ENCODE peak calls at places on chromosome 19, in six cellular contexts. L is adrenal gland, Z is uterus, O is astrocyte of the cerebellum, M is neural progenitor cell, N is cardiac fibroblast. T is an unnamed sample.

GRCh38 chr19:10473192-10473591 is 30.0 kb downstream of the KEAP1 start:
- DNase-seq in L (no peak), Z (no peak), O (no peak), M (no peak), N (peak; percentile 17), T (no peak)

GRCh38 chr19:52600639-52601024 is 30.5 kb downstream of the ZNF701 start:
- DNase-seq in L (peak; percentile 40), Z (no peak), O (no peak), M (no peak), N (no peak), T (no peak)

GRCh38 chr19:7450243-7451223 is 38.3 kb downstream of the PEX11G start:
- DNase-seq in L (no peak), Z (no peak), O (peak; percentile 37), M (peak; percentile 36), N (peak; percentile 35), T (no peak)

GRCh38 chr19:30479231-30479630 is 107.0 kb downstream of the ZNF536 start:
- DNase-seq in L (peak; percentile 23), Z (peak; percentile 20), O (no peak), M (no peak), N (no peak), T (no peak)

GRCh38 chr19:10352764-10353671 is 13.6 kb upstream of the ICAM3 start:
- DNase-seq in L (peak; percentile 91), Z (peak; percentile 60), O (no peak), M (peak; percentile 95), N (peak; percentile 40), T (no peak)

GRCh38 chr19:33395561-33396550 is 22.3 kb downstream of the CEBPG start:
- DNase-seq in L (no peak), Z (peak; percentile 75), O (no peak), M (no peak), N (peak; percentile 76), T (no peak)

GRCh38 chr19:10718205-10719196 is 622 bp downstream of the DNM2 start:
- DNase-seq in L (peak; percentile 60), Z (peak; percentile 30), O (no peak), M (peak; percentile 71), N (peak; percentile 40), T (no peak)

GRCh38 chr19:49749055-49749716 is 13.9 kb downstream of the TSKS start:
- DNase-seq in L (no peak), Z (no peak), O (no peak), M (no peak), N (peak; percentile 42), T (no peak)

GRCh38 chr19:16095071-16095571 is 16.6 kb upstream of the RAB8A start:
- DNase-seq in L (no peak), Z (no peak), O (no peak), M (no peak), N (no peak), T (no peak)

GRCh38 chr19:42023943-42024260 is 29.9 kb upstream of the ATP1A3 start:
- DNase-seq in L (no peak), Z (no peak), O (no peak), M (no peak), N (no peak), T (no peak)

GRCh38 chr19:39582891-39583625 is 19.3 kb upstream of the LGALS13 start:
- DNase-seq in L (no peak), Z (no peak), O (no peak), M (no peak), N (no peak), T (no peak)

GRCh38 chr19:18109731-18110671 is 12.4 kb downstream of the MAST3 start:
- DNase-seq in L (peak; percentile 46), Z (peak; percentile 31), O (no peak), M (peak; percentile 76), N (no peak), T (no peak)

GRCh38 chr19:10191347-10191746 is 3.4 kb downstream of the DNMT1 start:
- DNase-seq in L (peak; percentile 22), Z (peak; percentile 15), O (peak; percentile 97), M (no peak), N (peak; percentile 91), T (peak; percentile 79)

GRCh38 chr19:8363803-8364771 is at the start of gene ANGPTL4:
- DNase-seq in L (peak; percentile 65), Z (peak; percentile 80), O (no peak), M (peak; percentile 83), N (peak; percentile 92), T (peak; percentile 58)

GRCh38 chr19:45952691-45953505 is 20.8 kb downstream of the NOVA2 start:
- DNase-seq in L (peak; percentile 49), Z (peak; percentile 36), O (peak; percentile 6), M (peak; percentile 96), N (peak; percentile 70), T (peak; percentile 4)
- H3K4me3 ChIP-seq in L (peak overlapping the region; percentile 32), Z (no peak overlapping the region), O (no peak overlapping the region), M (peak overlapping the region; percentile 61), N (peak overlapping the region; percentile 20), T (peak overlapping the region; percentile 27)

GRCh38 chr19:1704339-1704738 is 49.0 kb upstream of the ONECUT3 start:
- DNase-seq in L (no peak), Z (no peak), O (no peak), M (no peak), N (no peak), T (no peak)

GRCh38 chr19:1698636-1699035 is 46.2 kb upstream of the TCF3 start:
- DNase-seq in L (no peak), Z (no peak), O (no peak), M (no peak), N (no peak), T (no peak)

GRCh38 chr19:1699386-1699785 is 47.0 kb upstream of the TCF3 start:
- DNase-seq in L (no peak), Z (no peak), O (no peak), M (no peak), N (no peak), T (no peak)

GRCh38 chr19:1700733-1701663 is 48.6 kb upstream of the TCF3 start:
- DNase-seq in L (no peak), Z (no peak), O (no peak), M (no peak), N (no peak), T (no peak)

GRCh38 chr19:1699998-1700732 is 47.8 kb upstream of the TCF3 start:
- DNase-seq in L (no peak), Z (no peak), O (no peak), M (no peak), N (no peak), T (no peak)
- H3K4me3 ChIP-seq in L (no peak overlapping the region), Z (no peak overlapping the region), O (no peak overlapping the region), M (no peak overlapping the region), N (no peak overlapping the region), T (no peak overlapping the region)

DNA sequence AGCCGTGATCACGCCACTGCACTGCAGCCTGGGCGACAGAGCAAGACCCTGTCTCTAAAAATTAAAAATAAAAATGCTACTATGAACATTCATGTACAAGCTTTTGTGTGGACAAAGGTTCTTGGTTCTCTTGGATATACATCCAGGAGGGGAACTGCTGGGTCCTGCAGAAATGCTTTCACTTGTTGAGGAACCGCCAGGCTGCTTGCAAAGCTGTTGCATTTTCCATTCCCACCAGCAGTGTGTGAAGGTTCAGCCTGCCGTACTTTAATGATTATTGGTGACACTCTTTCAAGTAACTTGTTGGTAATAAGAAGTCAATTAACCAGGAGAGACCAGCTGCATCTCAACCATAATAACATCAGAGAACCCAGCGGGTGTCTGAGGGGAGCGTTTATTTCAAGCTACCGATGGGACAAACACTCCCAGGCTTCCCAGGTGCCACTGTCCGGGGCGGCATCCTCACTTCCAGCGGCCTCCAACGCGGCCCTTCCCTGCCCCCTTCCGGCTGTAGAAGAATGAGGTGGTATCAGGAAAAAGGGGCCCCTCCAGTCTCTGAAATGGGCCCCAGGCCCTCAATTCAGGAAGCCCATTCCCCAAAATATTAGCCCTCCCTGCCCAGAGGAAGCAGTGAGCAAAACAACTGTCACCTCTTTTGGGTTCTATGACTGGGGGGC is 15.2 kb upstream of the PPP1R12C start:
- DNase-seq in L (no peak), Z (no peak), O (no peak), M (no peak), N (no peak), T (no peak)
- H3K4me3 ChIP-seq in L (no peak overlapping the region), Z (no peak overlapping the region), O (no peak overlapping the region), M (no peak overlapping the region), N (no peak overlapping the region), T (no peak overlapping the region)

DNA sequence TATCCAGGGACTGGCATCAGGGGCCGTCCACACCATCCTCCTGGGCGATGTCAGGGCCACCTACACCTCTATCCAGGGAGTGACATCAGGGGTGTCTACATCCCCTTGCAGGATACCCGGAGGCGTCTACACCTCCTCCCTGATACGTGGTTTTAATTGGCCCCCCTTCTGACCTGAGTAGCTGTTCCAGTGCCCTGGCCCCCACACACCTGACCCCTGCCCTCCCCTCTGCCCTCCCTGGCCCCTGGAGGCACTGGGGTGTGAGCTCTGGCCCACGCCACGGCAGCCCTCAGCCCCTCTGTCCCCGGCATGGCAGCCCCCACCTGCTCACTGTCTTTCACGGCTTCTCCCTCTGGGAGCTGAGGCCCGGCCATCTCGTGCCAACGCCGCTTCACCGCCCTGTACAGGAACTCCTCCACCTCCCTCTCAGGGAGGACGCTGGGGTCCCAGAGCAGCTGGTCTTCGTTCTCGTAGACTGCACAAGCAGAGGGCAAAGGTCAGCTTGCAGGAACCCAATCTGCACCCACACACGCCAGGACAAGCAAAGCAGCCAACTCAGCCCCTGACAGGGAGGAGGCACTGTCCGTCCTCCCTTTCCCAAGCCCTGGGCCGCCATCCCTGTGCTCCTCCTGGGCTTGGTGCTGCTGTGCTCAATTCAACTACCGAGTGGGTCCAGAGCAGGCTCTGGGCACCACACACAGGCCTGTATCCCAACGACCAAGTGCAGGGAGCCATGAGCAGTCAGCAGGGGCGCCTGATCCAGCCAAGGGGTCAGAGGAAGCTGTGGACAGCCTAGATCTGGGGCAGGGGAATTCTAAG is 22.2 kb upstream of the PLPP2 start:
- DNase-seq in L (no peak), Z (no peak), O (no peak), M (no peak), N (no peak), T (no peak)
- H3K4me3 ChIP-seq in L (no peak overlapping the region), Z (no peak overlapping the region), O (no peak overlapping the region), M (no peak overlapping the region), N (no peak overlapping the region), T (no peak overlapping the region)

GRCh38 chr19:48499352-48500090 is 12.1 kb downstream of the LMTK3 start:
- DNase-seq in L (no peak), Z (no peak), O (no peak), M (no peak), N (no peak), T (no peak)

GRCh38 chr19:48496959-48497727 is 14.5 kb downstream of the LMTK3 start:
- DNase-seq in L (no peak), Z (no peak), O (no peak), M (no peak), N (no peak), T (no peak)

GRCh38 chr19:48498576-48498879 is 13.1 kb downstream of the LMTK3 start:
- DNase-seq in L (no peak), Z (no peak), O (no peak), M (no peak), N (no peak), T (no peak)

GRCh38 chr19:48498922-48499321 is 12.7 kb downstream of the LMTK3 start:
- DNase-seq in L (no peak), Z (no peak), O (no peak), M (no peak), N (no peak), T (no peak)

GRCh38 chr19:48497728-48498575 is 13.7 kb downstream of the LMTK3 start:
- DNase-seq in L (no peak), Z (no peak), O (no peak), M (no peak), N (no peak), T (no peak)
- H3K4me3 ChIP-seq in L (no peak overlapping the region), Z (no peak overlapping the region), O (no peak overlapping the region), M (no peak overlapping the region), N (no peak overlapping the region), T (no peak overlapping the region)

GRCh38 chr19:51548891-51549305 is 17.4 kb upstream of the SIGLEC6 start:
- DNase-seq in L (no peak), Z (no peak), O (no peak), M (no peak), N (no peak), T (no peak)
- H3K4me3 ChIP-seq in L (no peak overlapping the region), Z (no peak overlapping the region), O (no peak overlapping the region), M (no peak overlapping the region), N (no peak overlapping the region), T (no peak overlapping the region)